ENCODE peak calls at places on chromosome 19, in six cellular contexts. K is CD8-positive, alpha-beta T cell; L is tibial artery; S is mesothelial cell of epicardium; Q is fibroblast of mammary gland; H is heart left ventricle. V is an unnamed sample.
A peak's percentile ranks its signal among the peaks of the same experiment; 100 is the strongest.

GRCh38 chr19:1780272-1780957 is 27.1 kb downstream of the ONECUT3 start:
- DNase-seq in K (no peak), L (no peak), S (no peak), Q (peak; percentile 36), H (no peak), V (no peak)

GRCh38 chr19:34330116-34330515 is 34.9 kb upstream of the GPI start:
- DNase-seq in K (no peak), L (no peak), S (no peak), Q (no peak), H (no peak), V (no peak)

GRCh38 chr19:3179739-3180293 is 1.2 kb downstream of the S1PR4 start:
- DNase-seq in K (no peak), L (peak; percentile 58), S (no peak), Q (no peak), H (peak; percentile 24), V (no peak)

GRCh38 chr19:8571006-8571411 is 6.2 kb downstream of the MYO1F start:
- DNase-seq in K (peak; percentile 78), L (no peak), S (no peak), Q (peak; percentile 55), H (peak; percentile 53), V (no peak)

GRCh38 chr19:39924952-39925351 is 9.5 kb downstream of the FCGBP start:
- DNase-seq in K (no peak), L (peak; percentile 21), S (no peak), Q (no peak), H (no peak), V (no peak)

GRCh38 chr19:8697671-8698432 is 743 bp downstream of the ACTL9 start:
- DNase-seq in K (no peak), L (no peak), S (no peak), Q (no peak), H (no peak), V (no peak)

GRCh38 chr19:16951529-16951928 is 62.7 kb downstream of the F2RL3 start:
- DNase-seq in K (no peak), L (no peak), S (no peak), Q (no peak), H (no peak), V (peak; percentile 4)

GRCh38 chr19:13051581-13052165 is 51.0 kb downstream of the LYL1 start:
- DNase-seq in K (no peak), L (peak; percentile 88), S (peak; percentile 67), Q (no peak), H (no peak), V (peak; percentile 40)

GRCh38 chr19:12757544-12758274 is 6.1 kb downstream of the BEST2 start:
- DNase-seq in K (peak; percentile 45), L (peak; percentile 80), S (peak; percentile 58), Q (peak; percentile 68), H (peak; percentile 82), V (peak; percentile 85)

GRCh38 chr19:27657271-27658051 is 1555.5 kb downstream of the UQCRFS1 start:
- DNase-seq in K (no peak), L (peak; percentile 25), S (no peak), Q (no peak), H (no peak), V (no peak)

GRCh38 chr19:18274303-18274775 is at the start of gene IQCN:
- DNase-seq in K (peak; percentile 57), L (peak; percentile 83), S (no peak), Q (no peak), H (no peak), V (no peak)

GRCh38 chr19:42115219-42115618 is 17.0 kb downstream of the POU2F2 start:
- DNase-seq in K (no peak), L (no peak), S (no peak), Q (peak; percentile 30), H (no peak), V (no peak)

GRCh38 chr19:49113762-49114629 is at the start of gene LIN7B:
- DNase-seq in K (peak; percentile 74), L (peak; percentile 82), S (peak; percentile 66), Q (peak; percentile 38), H (peak; percentile 78), V (peak; percentile 93)

GRCh38 chr19:10009269-10009665 is 1.0 kb downstream of the COL5A3 start:
- DNase-seq in K (peak; percentile 45), L (peak; percentile 75), S (peak; percentile 82), Q (peak; percentile 90), H (peak; percentile 87), V (peak; percentile 67)

GRCh38 chr19:6834433-6834832 is 52.9 kb upstream of the ADGRE1 start:
- DNase-seq in K (no peak), L (peak; percentile 10), S (no peak), Q (no peak), H (no peak), V (no peak)

GRCh38 chr19:1455336-1456120 is 5.6 kb downstream of the APC2 start:
- DNase-seq in K (peak; percentile 69), L (no peak), S (no peak), Q (peak; percentile 69), H (no peak), V (peak; percentile 79)

DNA sequence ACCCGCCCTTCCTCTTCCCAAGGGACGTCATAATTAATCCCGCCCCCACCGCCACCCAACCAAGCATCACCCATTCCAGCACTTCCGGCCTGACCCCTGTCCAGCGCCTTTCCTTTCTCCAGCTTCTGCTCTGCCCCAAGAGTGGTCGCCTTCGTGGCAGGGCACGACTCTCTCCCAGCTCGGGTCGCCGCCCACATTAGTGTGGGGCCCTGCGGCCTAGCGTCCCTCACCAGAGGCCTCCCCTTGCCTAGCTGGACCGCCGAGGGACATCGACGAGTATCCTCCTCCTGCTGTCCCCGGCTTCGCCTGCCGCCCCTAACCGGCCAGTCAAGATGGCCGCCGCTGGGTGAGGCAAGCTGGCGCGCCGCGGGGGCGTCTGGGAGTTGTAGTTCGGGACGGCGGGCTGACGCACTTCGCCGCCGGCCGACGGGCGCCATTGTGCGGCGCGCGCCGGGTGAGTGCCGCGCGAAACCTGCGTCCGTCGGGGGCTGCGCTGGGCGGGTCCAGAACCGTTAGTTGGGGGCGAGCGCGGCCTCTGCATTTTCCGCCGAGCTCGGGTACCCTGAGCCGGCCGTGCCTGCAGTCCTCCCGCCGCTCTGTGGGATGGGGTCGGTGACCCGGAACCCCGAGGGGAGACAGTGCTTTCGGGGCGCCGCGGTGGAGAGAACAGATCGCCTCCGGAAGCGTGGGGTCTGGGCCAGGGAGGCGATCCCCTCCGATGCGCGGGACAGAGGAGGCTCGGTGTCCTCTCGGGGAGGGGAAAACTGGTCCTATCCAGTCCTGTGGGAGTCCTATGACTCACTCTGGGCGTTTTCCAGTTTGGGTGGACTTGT is at the start of gene ZNF274:
- DNase-seq in K (peak; percentile 95), L (peak; percentile 94), S (peak; percentile 88), Q (peak; percentile 96), H (peak; percentile 96), V (peak; percentile 97)
- TF ChIP-seq CTCF in K (no peak), L (no peak), S (no peak), Q (no peak), H (no peak), V (no peak)

GRCh38 chr19:30085394-30085793 is 143.4 kb downstream of the URI1 start:
- DNase-seq in K (no peak), L (no peak), S (no peak), Q (no peak), H (peak; percentile 54), V (no peak)
- TF ChIP-seq CTCF in K (no peak), L (no peak), S (no peak), Q (no peak), H (no peak), V (no peak)

GRCh38 chr19:50874185-50874584 is 946 bp downstream of the KLK2 start:
- DNase-seq in K (no peak), L (no peak), S (no peak), Q (no peak), H (no peak), V (no peak)

GRCh38 chr19:50878851-50879250 is 5.6 kb downstream of the KLK2 start:
- DNase-seq in K (no peak), L (no peak), S (no peak), Q (no peak), H (no peak), V (no peak)

GRCh38 chr19:50880241-50880640 is 7.0 kb downstream of the KLK2 start:
- DNase-seq in K (no peak), L (no peak), S (no peak), Q (no peak), H (no peak), V (no peak)

GRCh38 chr19:50875795-50876422 is 2.7 kb downstream of the KLK2 start:
- DNase-seq in K (no peak), L (no peak), S (no peak), Q (no peak), H (no peak), V (peak; percentile 61)

GRCh38 chr19:50877338-50877737 is 4.1 kb downstream of the KLK2 start:
- DNase-seq in K (no peak), L (no peak), S (no peak), Q (no peak), H (no peak), V (no peak)
- TF ChIP-seq CTCF in K (no peak), L (no peak), S (no peak), Q (no peak), H (no peak), V (no peak)

GRCh38 chr19:43430976-43431375 is 16.3 kb downstream of the TEX101 start:
- DNase-seq in K (no peak), L (no peak), S (no peak), Q (no peak), H (no peak), V (no peak)

GRCh38 chr19:43432866-43433673 is 18.4 kb downstream of the TEX101 start:
- DNase-seq in K (peak; percentile 70), L (no peak), S (no peak), Q (peak; percentile 57), H (peak; percentile 43), V (peak; percentile 76)

GRCh38 chr19:43429395-43429794 is 14.7 kb downstream of the TEX101 start:
- DNase-seq in K (no peak), L (no peak), S (no peak), Q (no peak), H (no peak), V (no peak)

GRCh38 chr19:43433689-43434088 is 19.0 kb downstream of the TEX101 start:
- DNase-seq in K (no peak), L (no peak), S (no peak), Q (no peak), H (no peak), V (no peak)

DNA sequence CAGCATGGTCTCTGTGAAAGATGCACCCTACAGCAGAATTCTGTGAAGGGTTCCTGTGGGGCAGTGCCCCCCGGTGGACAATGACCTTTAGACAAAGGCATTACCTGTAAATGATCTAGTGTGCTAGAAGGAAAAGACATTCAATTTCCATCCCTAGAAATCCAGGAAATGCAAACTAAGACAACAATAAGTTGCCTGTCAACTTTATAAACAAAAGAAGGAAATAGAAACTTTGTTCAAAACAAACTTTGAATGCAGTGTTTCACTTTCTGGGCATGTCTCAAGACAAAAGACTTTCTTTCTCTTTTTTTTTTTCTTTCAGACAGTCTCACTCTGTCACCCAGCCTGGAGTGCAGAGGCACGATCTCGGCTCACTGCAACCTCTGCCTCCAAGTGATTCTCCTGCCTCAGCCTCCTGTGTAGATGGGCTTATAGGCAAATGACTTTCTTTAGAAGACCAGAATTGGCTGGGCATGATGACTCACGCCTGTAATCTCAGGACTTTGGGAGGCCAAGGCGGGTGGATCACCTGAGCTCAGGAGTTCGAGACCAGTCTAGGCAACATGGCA is 15.5 kb downstream of the TEX101 start:
- DNase-seq in K (no peak), L (no peak), S (no peak), Q (no peak), H (no peak), V (no peak)
- TF ChIP-seq CTCF in K (no peak), L (no peak), S (no peak), Q (no peak), H (no peak), V (peak; percentile 11)

V was measured in GM10248.